ENCODE peak calls at places on chromosome 15, in six cellular contexts. One of them, this sample, is unnamed.

GRCh38 chr15:98076021-98076816 is 115.7 kb downstream of the ARRDC4 start:
- DNase-seq in mesothelial cell of epicardium: no peak
- DNase-seq in upper lobe of right lung: no peak
- DNase-seq in fibroblast of pulmonary artery: no peak
- DNase-seq in BE2C: no peak
- DNase-seq in heart left ventricle: peak
- DNase-seq in this sample: no peak

GRCh38 chr15:50248994-50249586 is 16.4 kb downstream of the HDC start:
- DNase-seq in mesothelial cell of epicardium: no peak
- DNase-seq in upper lobe of right lung: no peak
- DNase-seq in fibroblast of pulmonary artery: no peak
- DNase-seq in BE2C: no peak
- DNase-seq in heart left ventricle: no peak
- DNase-seq in this sample: no peak

GRCh38 chr15:35557544-35557943 is 11.6 kb upstream of the DPH6 start:
- DNase-seq in mesothelial cell of epicardium: no peak
- DNase-seq in upper lobe of right lung: no peak
- DNase-seq in fibroblast of pulmonary artery: peak
- DNase-seq in BE2C: no peak
- DNase-seq in heart left ventricle: no peak
- DNase-seq in this sample: no peak

GRCh38 chr15:26667222-26667988 is 105.5 kb downstream of the GABRB3 start:
- DNase-seq in mesothelial cell of epicardium: no peak
- DNase-seq in upper lobe of right lung: peak
- DNase-seq in fibroblast of pulmonary artery: no peak
- DNase-seq in BE2C: peak
- DNase-seq in heart left ventricle: peak
- DNase-seq in this sample: no peak

GRCh38 chr15:57607570-57608000 is 15.9 kb downstream of the MYZAP start:
- DNase-seq in mesothelial cell of epicardium: no peak
- DNase-seq in upper lobe of right lung: peak
- DNase-seq in fibroblast of pulmonary artery: peak
- DNase-seq in BE2C: no peak
- DNase-seq in heart left ventricle: peak
- DNase-seq in this sample: peak

GRCh38 chr15:29518442-29518841 is 248.8 kb upstream of the NSMCE3 start:
- DNase-seq in mesothelial cell of epicardium: no peak
- DNase-seq in upper lobe of right lung: no peak
- DNase-seq in fibroblast of pulmonary artery: peak
- DNase-seq in BE2C: no peak
- DNase-seq in heart left ventricle: no peak
- DNase-seq in this sample: no peak

GRCh38 chr15:29432191-29433049 is 162.8 kb upstream of the NSMCE3 start:
- DNase-seq in mesothelial cell of epicardium: no peak
- DNase-seq in upper lobe of right lung: no peak
- DNase-seq in fibroblast of pulmonary artery: no peak
- DNase-seq in BE2C: no peak
- DNase-seq in heart left ventricle: no peak
- DNase-seq in this sample: no peak

GRCh38 chr15:100021653-100022052 is 288.4 kb upstream of the LYSMD4 start:
- DNase-seq in mesothelial cell of epicardium: no peak
- DNase-seq in upper lobe of right lung: no peak
- DNase-seq in fibroblast of pulmonary artery: no peak
- DNase-seq in BE2C: peak
- DNase-seq in heart left ventricle: peak
- DNase-seq in this sample: no peak

GRCh38 chr15:76101655-76102054 is 41.9 kb downstream of the TMEM266 start:
- DNase-seq in mesothelial cell of epicardium: no peak
- DNase-seq in upper lobe of right lung: no peak
- DNase-seq in fibroblast of pulmonary artery: no peak
- DNase-seq in BE2C: no peak
- DNase-seq in heart left ventricle: no peak
- DNase-seq in this sample: no peak

GRCh38 chr15:74010929-74011540 is 16.5 kb downstream of the PML start:
- DNase-seq in mesothelial cell of epicardium: no peak
- DNase-seq in upper lobe of right lung: no peak
- DNase-seq in fibroblast of pulmonary artery: peak
- DNase-seq in BE2C: no peak
- DNase-seq in heart left ventricle: no peak
- DNase-seq in this sample: no peak

GRCh38 chr15:100707229-100707628 is 104.8 kb downstream of the ASB7 start:
- DNase-seq in mesothelial cell of epicardium: no peak
- DNase-seq in upper lobe of right lung: no peak
- DNase-seq in fibroblast of pulmonary artery: no peak
- DNase-seq in BE2C: no peak
- DNase-seq in heart left ventricle: no peak
- DNase-seq in this sample: no peak

GRCh38 chr15:65286069-65286703 is 497 bp downstream of the PARP16 start:
- DNase-seq in mesothelial cell of epicardium: peak
- DNase-seq in upper lobe of right lung: no peak
- DNase-seq in fibroblast of pulmonary artery: peak
- DNase-seq in BE2C: no peak
- DNase-seq in heart left ventricle: no peak
- DNase-seq in this sample: no peak

GRCh38 chr15:91238664-91239428 is 138.8 kb downstream of the SV2B start:
- DNase-seq in mesothelial cell of epicardium: no peak
- DNase-seq in upper lobe of right lung: no peak
- DNase-seq in fibroblast of pulmonary artery: no peak
- DNase-seq in BE2C: no peak
- DNase-seq in heart left ventricle: no peak
- DNase-seq in this sample: no peak

GRCh38 chr15:58520464-58520863 is 88.7 kb downstream of the LIPC start:
- DNase-seq in mesothelial cell of epicardium: no peak
- DNase-seq in upper lobe of right lung: no peak
- DNase-seq in fibroblast of pulmonary artery: no peak
- DNase-seq in BE2C: no peak
- DNase-seq in heart left ventricle: no peak
- DNase-seq in this sample: no peak

GRCh38 chr15:99283739-99284138 is 32.5 kb downstream of the LRRC28 start:
- DNase-seq in mesothelial cell of epicardium: no peak
- DNase-seq in upper lobe of right lung: no peak
- DNase-seq in fibroblast of pulmonary artery: no peak
- DNase-seq in BE2C: no peak
- DNase-seq in heart left ventricle: no peak
- DNase-seq in this sample: no peak

GRCh38 chr15:33737687-33738606 is 230.3 kb upstream of the CHRM5 start:
- DNase-seq in mesothelial cell of epicardium: no peak
- DNase-seq in upper lobe of right lung: no peak
- DNase-seq in fibroblast of pulmonary artery: peak
- DNase-seq in BE2C: peak
- DNase-seq in heart left ventricle: no peak
- DNase-seq in this sample: no peak

GRCh38 chr15:45456212-45457106 is 66.1 kb downstream of the SLC30A4 start:
- DNase-seq in mesothelial cell of epicardium: peak
- DNase-seq in upper lobe of right lung: no peak
- DNase-seq in fibroblast of pulmonary artery: peak
- DNase-seq in BE2C: peak
- DNase-seq in heart left ventricle: peak
- DNase-seq in this sample: peak

GRCh38 chr15:44726136-44726535 is 10.2 kb upstream of the TRIM69 start:
- DNase-seq in mesothelial cell of epicardium: no peak
- DNase-seq in upper lobe of right lung: no peak
- DNase-seq in fibroblast of pulmonary artery: peak
- DNase-seq in BE2C: no peak
- DNase-seq in heart left ventricle: no peak
- DNase-seq in this sample: no peak

GRCh38 chr15:48641416-48641815 is 4.1 kb downstream of the FBN1 start:
- DNase-seq in mesothelial cell of epicardium: no peak
- DNase-seq in upper lobe of right lung: no peak
- DNase-seq in fibroblast of pulmonary artery: peak
- DNase-seq in BE2C: no peak
- DNase-seq in heart left ventricle: no peak
- DNase-seq in this sample: no peak

GRCh38 chr15:31400222-31400927 is 73.7 kb downstream of the KLF13 start:
- DNase-seq in mesothelial cell of epicardium: no peak
- DNase-seq in upper lobe of right lung: no peak
- DNase-seq in fibroblast of pulmonary artery: no peak
- DNase-seq in BE2C: no peak
- DNase-seq in heart left ventricle: no peak
- DNase-seq in this sample: no peak

GRCh38 chr15:83973816-83974215 is 261.8 kb upstream of the GOLGA6L4 start:
- DNase-seq in mesothelial cell of epicardium: no peak
- DNase-seq in upper lobe of right lung: no peak
- DNase-seq in fibroblast of pulmonary artery: peak
- DNase-seq in BE2C: no peak
- DNase-seq in heart left ventricle: no peak
- DNase-seq in this sample: no peak
- TF ChIP-seq CTCF in mesothelial cell of epicardium: no peak
- TF ChIP-seq CTCF in upper lobe of right lung: peak
- TF ChIP-seq CTCF in fibroblast of pulmonary artery: peak
- TF ChIP-seq CTCF in BE2C: peak
- TF ChIP-seq CTCF in heart left ventricle: peak
- TF ChIP-seq CTCF in this sample: no peak

DNA sequence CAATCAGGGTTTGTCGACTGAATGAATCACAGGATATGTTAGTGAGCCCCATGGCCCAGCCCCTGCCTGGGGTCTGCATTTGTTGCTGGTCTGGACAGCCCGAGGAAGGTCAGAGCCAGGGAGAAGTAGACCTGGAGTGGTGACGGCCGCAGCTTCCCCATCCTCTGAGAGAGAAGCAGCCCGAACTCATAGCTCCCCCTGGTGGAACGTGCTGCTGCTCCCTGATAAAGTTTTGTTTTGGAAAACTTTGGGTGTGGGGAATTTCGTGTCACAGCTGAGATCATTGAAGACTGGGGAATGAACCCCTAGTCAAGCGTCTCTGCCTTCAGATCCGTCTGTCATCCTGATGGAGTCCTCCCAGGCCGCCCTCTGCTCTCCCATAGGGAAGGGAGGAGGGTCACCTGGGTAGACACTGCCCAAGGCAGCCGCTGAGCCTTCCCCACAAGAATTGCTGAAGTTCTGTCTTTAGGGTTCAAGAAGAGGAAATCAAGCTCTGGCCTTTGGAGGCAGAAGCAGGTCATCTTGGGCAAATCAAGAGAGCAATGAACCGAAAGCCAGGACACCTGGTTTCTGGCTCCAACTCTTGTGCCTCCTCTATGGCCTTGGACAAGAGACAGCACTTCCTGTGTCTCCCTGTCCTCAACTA is 60.5 kb downstream of the GLDN start:
- DNase-seq in mesothelial cell of epicardium: no peak
- DNase-seq in upper lobe of right lung: peak
- DNase-seq in fibroblast of pulmonary artery: peak
- DNase-seq in BE2C: peak
- DNase-seq in heart left ventricle: peak
- DNase-seq in this sample: peak
- TF ChIP-seq CTCF in mesothelial cell of epicardium: peak
- TF ChIP-seq CTCF in upper lobe of right lung: peak
- TF ChIP-seq CTCF in fibroblast of pulmonary artery: peak
- TF ChIP-seq CTCF in BE2C: peak
- TF ChIP-seq CTCF in heart left ventricle: peak
- TF ChIP-seq CTCF in this sample: peak

GRCh38 chr15:69074011-69074842 is 59.7 kb downstream of the NOX5 start:
- DNase-seq in mesothelial cell of epicardium: peak
- DNase-seq in upper lobe of right lung: peak
- DNase-seq in fibroblast of pulmonary artery: peak
- DNase-seq in BE2C: peak
- DNase-seq in heart left ventricle: peak
- DNase-seq in this sample: no peak

GRCh38 chr15:69067296-69067695 is 52.8 kb downstream of the NOX5 start:
- DNase-seq in mesothelial cell of epicardium: no peak
- DNase-seq in upper lobe of right lung: no peak
- DNase-seq in fibroblast of pulmonary artery: no peak
- DNase-seq in BE2C: no peak
- DNase-seq in heart left ventricle: no peak
- DNase-seq in this sample: no peak

GRCh38 chr15:69074843-69075224 is 60.3 kb downstream of the NOX5 start:
- DNase-seq in mesothelial cell of epicardium: no peak
- DNase-seq in upper lobe of right lung: no peak
- DNase-seq in fibroblast of pulmonary artery: no peak
- DNase-seq in BE2C: peak
- DNase-seq in heart left ventricle: no peak
- DNase-seq in this sample: no peak

GRCh38 chr15:69068157-69068556 is 53.7 kb downstream of the NOX5 start:
- DNase-seq in mesothelial cell of epicardium: no peak
- DNase-seq in upper lobe of right lung: no peak
- DNase-seq in fibroblast of pulmonary artery: no peak
- DNase-seq in BE2C: no peak
- DNase-seq in heart left ventricle: no peak
- DNase-seq in this sample: no peak

DNA sequence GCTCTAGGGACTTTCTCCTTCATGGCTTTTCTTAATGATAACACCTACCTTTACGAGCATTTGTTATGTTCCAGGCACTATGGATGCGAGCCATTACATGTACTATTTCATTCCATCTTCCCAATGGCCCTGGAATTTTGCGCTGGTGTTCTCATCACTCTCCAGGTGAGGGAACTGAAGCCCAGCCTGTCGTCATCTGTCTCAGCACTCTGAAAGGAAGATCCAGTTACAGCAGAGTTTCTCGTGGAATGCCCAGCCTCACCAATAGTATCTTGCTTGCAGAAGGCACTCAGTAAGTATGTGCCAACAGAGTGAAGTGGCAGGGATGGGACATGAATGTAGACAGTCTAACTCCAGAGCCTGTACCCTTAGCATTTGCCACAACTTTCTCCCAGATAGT is 56.8 kb downstream of the NOX5 start:
- DNase-seq in mesothelial cell of epicardium: no peak
- DNase-seq in upper lobe of right lung: no peak
- DNase-seq in fibroblast of pulmonary artery: no peak
- DNase-seq in BE2C: no peak
- DNase-seq in heart left ventricle: no peak
- DNase-seq in this sample: no peak
- TF ChIP-seq CTCF in mesothelial cell of epicardium: no peak
- TF ChIP-seq CTCF in upper lobe of right lung: no peak
- TF ChIP-seq CTCF in fibroblast of pulmonary artery: no peak
- TF ChIP-seq CTCF in BE2C: no peak
- TF ChIP-seq CTCF in heart left ventricle: no peak
- TF ChIP-seq CTCF in this sample: no peak

DNA sequence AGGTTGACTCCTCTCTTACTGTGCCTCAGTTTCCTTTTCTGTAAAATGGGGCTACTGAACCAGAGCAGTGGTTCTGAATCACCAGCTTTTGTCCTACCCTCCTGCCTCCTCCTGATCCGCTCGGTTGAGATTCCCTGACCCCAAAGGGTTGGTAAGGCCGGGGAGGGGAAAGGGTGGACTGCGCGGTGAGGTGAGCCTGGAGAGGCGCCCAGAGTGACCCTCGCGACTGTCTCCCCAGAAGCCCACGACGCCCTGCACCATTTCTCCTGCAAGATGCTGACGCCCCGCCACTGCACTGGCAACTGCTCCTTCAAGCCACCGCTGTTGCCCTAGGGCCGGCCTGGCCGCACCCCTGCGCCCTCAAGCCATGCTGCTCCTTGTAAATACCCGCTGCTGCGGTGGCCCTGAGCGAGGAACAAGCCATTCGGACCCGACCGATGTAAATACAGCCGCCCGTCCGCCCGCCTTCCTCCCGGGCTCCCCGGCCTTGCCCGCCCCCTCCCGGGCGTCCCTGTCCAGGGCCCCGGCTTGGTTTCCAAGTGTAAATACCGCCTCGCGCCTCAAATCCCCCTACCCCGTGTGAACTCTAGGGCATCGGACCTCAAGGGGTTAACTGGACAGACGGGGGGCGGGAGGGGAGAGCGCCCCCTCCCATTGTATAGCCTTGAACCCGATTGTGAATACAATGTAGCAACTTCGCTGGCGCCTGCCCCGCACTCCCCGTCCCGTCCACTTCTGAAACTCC is 6.2 kb downstream of the RNU6-1 start:
- DNase-seq in mesothelial cell of epicardium: no peak
- DNase-seq in upper lobe of right lung: no peak
- DNase-seq in fibroblast of pulmonary artery: peak
- DNase-seq in BE2C: peak
- DNase-seq in heart left ventricle: no peak
- DNase-seq in this sample: no peak
- TF ChIP-seq CTCF in mesothelial cell of epicardium: peak
- TF ChIP-seq CTCF in upper lobe of right lung: peak
- TF ChIP-seq CTCF in fibroblast of pulmonary artery: peak
- TF ChIP-seq CTCF in BE2C: peak
- TF ChIP-seq CTCF in heart left ventricle: peak
- TF ChIP-seq CTCF in this sample: peak

GRCh38 chr15:37204698-37205097 is 104.3 kb upstream of the MEIS2 start:
- DNase-seq in mesothelial cell of epicardium: no peak
- DNase-seq in upper lobe of right lung: no peak
- DNase-seq in fibroblast of pulmonary artery: peak
- DNase-seq in BE2C: no peak
- DNase-seq in heart left ventricle: no peak
- DNase-seq in this sample: no peak
- TF ChIP-seq CTCF in mesothelial cell of epicardium: no peak
- TF ChIP-seq CTCF in upper lobe of right lung: no peak
- TF ChIP-seq CTCF in fibroblast of pulmonary artery: no peak
- TF ChIP-seq CTCF in BE2C: peak
- TF ChIP-seq CTCF in heart left ventricle: no peak
- TF ChIP-seq CTCF in this sample: no peak